ENCODE peak calls at places on chromosomes 3 and 15, in eight cellular contexts. L, F, E, V, G, O, D and Y are unnamed samples.

GRCh38 chr15:79897701-79898113 is 893 bp upstream of the MTHFS start:
- DNase-seq in L (no peak), F (no peak), E (no peak), V (no peak), G (no peak), O (no peak), D (no peak), Y (no peak)

GRCh38 chr3:117874904-117875874 is 1159.5 kb downstream of the IGSF11 start:
- DNase-seq in L (no peak), F (no peak), E (no peak), V (no peak), G (no peak), O (no peak), D (no peak), Y (no peak)

GRCh38 chr3:101518421-101518871 is 5.4 kb upstream of the SENP7 start:
- DNase-seq in L (peak), F (peak), E (no peak), V (no peak), G (peak), O (no peak), D (no peak), Y (peak)

GRCh38 chr3:140296796-140297352 is 361.9 kb downstream of the CLSTN2 start:
- DNase-seq in L (no peak), F (no peak), E (peak), V (no peak), G (peak), O (no peak), D (no peak), Y (no peak)

GRCh38 chr15:63896336-63897115 is 62.8 kb upstream of the HERC1 start:
- DNase-seq in L (peak), F (peak), E (peak), V (peak), G (peak), O (no peak), D (no peak), Y (peak)

GRCh38 chr15:40722934-40723333 is 28.0 kb downstream of the RAD51 start:
- DNase-seq in L (no peak), F (no peak), E (no peak), V (no peak), G (peak), O (no peak), D (no peak), Y (no peak)

GRCh38 chr3:12984023-12984823 is 89.0 kb downstream of the IQSEC1 start:
- DNase-seq in L (peak), F (peak), E (peak), V (peak), G (peak), O (no peak), D (peak), Y (peak)

GRCh38 chr3:169764164-169764452 is 752 bp downstream of the TERC start:
- DNase-seq in L (no peak), F (no peak), E (peak), V (no peak), G (peak), O (peak), D (no peak), Y (peak)

GRCh38 chr3:57952651-57953050 is 55.6 kb upstream of the FLNB start:
- DNase-seq in L (no peak), F (no peak), E (no peak), V (no peak), G (no peak), O (peak), D (no peak), Y (no peak)

GRCh38 chr3:195897853-195898415 is 10.4 kb downstream of the TNK2 start:
- DNase-seq in L (no peak), F (no peak), E (no peak), V (no peak), G (peak), O (no peak), D (no peak), Y (peak)

GRCh38 chr3:194955979-194956696 is 270.5 kb downstream of the FAM43A start:
- DNase-seq in L (no peak), F (no peak), E (no peak), V (no peak), G (no peak), O (no peak), D (no peak), Y (no peak)

GRCh38 chr3:3015472-3016089 is 94.6 kb downstream of the IL5RA start:
- DNase-seq in L (no peak), F (no peak), E (no peak), V (no peak), G (no peak), O (no peak), D (peak), Y (no peak)

GRCh38 chr15:96346409-96346808 is 15.9 kb downstream of the NR2F2 start:
- DNase-seq in L (no peak), F (no peak), E (no peak), V (no peak), G (no peak), O (no peak), D (no peak), Y (peak)

GRCh38 chr15:40295297-40295696 is 12.4 kb upstream of the ANKRD63 start:
- DNase-seq in L (no peak), F (no peak), E (no peak), V (no peak), G (no peak), O (no peak), D (no peak), Y (no peak)

GRCh38 chr3:64417816-64418215 is 192.6 kb upstream of the PRICKLE2 start:
- DNase-seq in L (no peak), F (no peak), E (no peak), V (no peak), G (peak), O (no peak), D (no peak), Y (no peak)

GRCh38 chr15:90934256-90934948 is 683 bp upstream of the UNC45A start:
- DNase-seq in L (peak), F (peak), E (peak), V (peak), G (peak), O (peak), D (peak), Y (peak)

GRCh38 chr15:42100021-42100800 is 5.8 kb upstream of the PLA2G4D start:
- DNase-seq in L (no peak), F (no peak), E (no peak), V (no peak), G (peak), O (no peak), D (no peak), Y (peak)

GRCh38 chr15:90095521-90095959 is 6.7 kb downstream of the IDH2 start:
- DNase-seq in L (no peak), F (peak), E (no peak), V (no peak), G (no peak), O (peak), D (no peak), Y (no peak)

GRCh38 chr3:129316121-129317013 is 37.7 kb downstream of the HMCES start:
- DNase-seq in L (peak), F (peak), E (no peak), V (peak), G (peak), O (peak), D (peak), Y (peak)

GRCh38 chr15:64460737-64461576 is 579 bp downstream of the ZNF609 start:
- DNase-seq in L (peak), F (peak), E (peak), V (peak), G (peak), O (no peak), D (peak), Y (peak)

GRCh38 chr15:82894971-82895520 is 57.5 kb downstream of the HOMER2 start:
- DNase-seq in L (no peak), F (no peak), E (no peak), V (no peak), G (peak), O (no peak), D (no peak), Y (no peak)

GRCh38 chr15:55683366-55683765 is 59.6 kb downstream of the PRTG start:
- DNase-seq in L (no peak), F (no peak), E (peak), V (no peak), G (no peak), O (no peak), D (no peak), Y (no peak)

GRCh38 chr3:94694894-94695293 is 632.0 kb downstream of the NSUN3 start:
- DNase-seq in L (no peak), F (no peak), E (no peak), V (no peak), G (no peak), O (no peak), D (no peak), Y (no peak)

GRCh38 chr3:151283907-151284461 is 5.6 kb upstream of the P2RY14 start:
- DNase-seq in L (no peak), F (no peak), E (no peak), V (peak), G (peak), O (no peak), D (peak), Y (no peak)

GRCh38 chr15:89656116-89656815 is 999 bp upstream of the KIF7 start:
- DNase-seq in L (no peak), F (no peak), E (no peak), V (no peak), G (peak), O (peak), D (no peak), Y (no peak)

GRCh38 chr15:52112203-52112750 is 298 bp downstream of the BCL2L10 start:
- DNase-seq in L (no peak), F (peak), E (no peak), V (no peak), G (no peak), O (no peak), D (no peak), Y (peak)